ENCODE peak calls at places on chromosomes 12 and 14, in five cellular contexts. I is NCI-H1092 treated with DMSO at 0.1 percent for 48 hours; Q is endothelial cell; L is posterior cingulate gyrus; T is effector CD4-positive, alpha-beta T cell. R is an unnamed sample.

GRCh38 chr12:124376435-124376834 is 81.5 kb downstream of the RFLNA start:
- DNase-seq in I (no peak), Q (no peak), L (no peak), T (no peak), R (no peak)

GRCh38 chr14:59422069-59422881 is 42.9 kb downstream of the GPR135 start:
- DNase-seq in I (peak), Q (no peak), L (no peak), T (no peak), R (no peak)

GRCh38 chr12:98373019-98373554 is 142.3 kb upstream of the TMPO start:
- DNase-seq in I (peak), Q (peak), L (no peak), T (no peak), R (peak)

GRCh38 chr12:105960319-105961076 is 178.3 kb downstream of the NUAK1 start:
- DNase-seq in I (no peak), Q (no peak), L (no peak), T (no peak), R (no peak)

GRCh38 chr12:57803317-57803893 is 15.1 kb downstream of the AVIL start:
- DNase-seq in I (peak), Q (peak), L (no peak), T (no peak), R (no peak)

GRCh38 chr12:91851741-91852477 is 293.7 kb downstream of the BTG1 start:
- DNase-seq in I (no peak), Q (no peak), L (no peak), T (no peak), R (no peak)

GRCh38 chr14:51807355-51807754 is 53.1 kb upstream of the GNG2 start:
- DNase-seq in I (no peak), Q (no peak), L (no peak), T (no peak), R (peak)

GRCh38 chr12:3810016-3810370 is 57.1 kb upstream of the CRACR2A start:
- DNase-seq in I (no peak), Q (no peak), L (no peak), T (no peak), R (no peak)

GRCh38 chr12:22163594-22163993 is 117.6 kb downstream of the CMAS start:
- DNase-seq in I (no peak), Q (no peak), L (no peak), T (no peak), R (no peak)

GRCh38 chr12:89064780-89065179 is 287.5 kb downstream of the DUSP6 start:
- DNase-seq in I (no peak), Q (no peak), L (no peak), T (no peak), R (no peak)

GRCh38 chr12:132130690-132131089 is 13.4 kb downstream of the DDX51 start:
- DNase-seq in I (no peak), Q (no peak), L (no peak), T (no peak), R (no peak)

GRCh38 chr14:59463773-59464650 is 1.2 kb downstream of the GPR135 start:
- DNase-seq in I (peak), Q (peak), L (peak), T (no peak), R (no peak)

GRCh38 chr12:11545438-11546330 is 103.8 kb upstream of the ETV6 start:
- DNase-seq in I (no peak), Q (no peak), L (no peak), T (peak), R (no peak)

GRCh38 chr14:92922883-92923743 is at the start of gene CHGA:
- DNase-seq in I (peak), Q (peak), L (peak), T (peak), R (no peak)

GRCh38 chr14:75578786-75579781 is 664 bp downstream of the FLVCR2 start:
- DNase-seq in I (no peak), Q (no peak), L (no peak), T (no peak), R (peak)

GRCh38 chr12:76375939-76376338 is 27.7 kb upstream of the BBS10 start:
- DNase-seq in I (no peak), Q (no peak), L (no peak), T (no peak), R (no peak)

GRCh38 chr12:846376-846775 is 94.0 kb downstream of the WNK1 start:
- DNase-seq in I (no peak), Q (no peak), L (no peak), T (no peak), R (no peak)

GRCh38 chr14:88853129-88853528 is 28.7 kb downstream of the TTC8 start:
- DNase-seq in I (no peak), Q (no peak), L (no peak), T (no peak), R (no peak)

GRCh38 chr14:52563120-52563519 is 10.5 kb downstream of the GPR137C start:
- DNase-seq in I (no peak), Q (no peak), L (no peak), T (no peak), R (no peak)

GRCh38 chr14:34713681-34714319 is 593 bp downstream of the CFL2 start:
- DNase-seq in I (peak), Q (no peak), L (peak), T (no peak), R (peak)

GRCh38 chr12:3252416-3252815 is 175.2 kb downstream of the TSPAN9 start:
- DNase-seq in I (peak), Q (no peak), L (peak), T (no peak), R (peak)

GRCh38 chr12:79782197-79782890 is 91.6 kb upstream of the PAWR start:
- DNase-seq in I (no peak), Q (no peak), L (no peak), T (no peak), R (no peak)

GRCh38 chr14:105517096-105517495 is 9.3 kb upstream of the TMEM121 start:
- DNase-seq in I (no peak), Q (no peak), L (no peak), T (no peak), R (no peak)

GRCh38 chr12:112930350-112930749 is 7.9 kb upstream of the OAS3 start:
- DNase-seq in I (no peak), Q (no peak), L (no peak), T (no peak), R (no peak)

GRCh38 chr12:49131051-49131972 is at the start of gene TUBA1B:
- DNase-seq in I (peak), Q (peak), L (peak), T (peak), R (peak)

GRCh38 chr12:71958993-71959588 is 20.4 kb downstream of the TPH2 start:
- DNase-seq in I (peak), Q (no peak), L (no peak), T (no peak), R (no peak)

GRCh38 chr12:10372534-10372931 is 17.3 kb downstream of the KLRK1 start:
- DNase-seq in I (no peak), Q (no peak), L (no peak), T (no peak), R (no peak)

GRCh38 chr12:19014243-19014642 is 115.3 kb upstream of the PLEKHA5 start:
- DNase-seq in I (peak), Q (no peak), L (no peak), T (no peak), R (no peak)

GRCh38 chr12:49017764-49018281 is 753 bp downstream of the PRKAG1 start:
- DNase-seq in I (no peak), Q (no peak), L (no peak), T (no peak), R (no peak)

GRCh38 chr14:54487771-54488170 is 1.0 kb downstream of the GMFB start:
- DNase-seq in I (no peak), Q (no peak), L (no peak), T (no peak), R (peak)

GRCh38 chr14:58426819-58427288 is 477 bp downstream of the TIMM9 start:
- DNase-seq in I (peak), Q (peak), L (peak), T (peak), R (no peak)

GRCh38 chr12:128365831-128366231 is 98.9 kb downstream of the TMEM132C start:
- DNase-seq in I (peak), Q (no peak), L (peak), T (no peak), R (peak)

GRCh38 chr12:117968826-117969659 is at the start of gene KSR2:
- DNase-seq in I (peak), Q (peak), L (peak), T (peak), R (no peak)

GRCh38 chr14:94394594-94395305 is 6.3 kb upstream of the SERPINA1 start:
- DNase-seq in I (no peak), Q (no peak), L (no peak), T (no peak), R (peak)

GRCh38 chr14:59107819-59108218 is 80.6 kb upstream of the DAAM1 start:
- DNase-seq in I (no peak), Q (no peak), L (no peak), T (no peak), R (no peak)

GRCh38 chr12:121697093-121697698 is 15.4 kb upstream of the TMEM120B start:
- DNase-seq in I (peak), Q (peak), L (no peak), T (peak), R (peak)

GRCh38 chr14:36069535-36069900 is 107.0 kb downstream of the PTCSC3 start:
- DNase-seq in I (peak), Q (peak), L (no peak), T (no peak), R (peak)

GRCh38 chr14:89304972-89305703 is 111.9 kb downstream of the FOXN3 start:
- DNase-seq in I (peak), Q (no peak), L (no peak), T (no peak), R (no peak)

GRCh38 chr14:23636317-23637211 is at the start of gene DHRS2:
- DNase-seq in I (no peak), Q (no peak), L (no peak), T (no peak), R (no peak)

GRCh38 chr14:102803139-102803538 is 25.9 kb downstream of the TRAF3 start:
- DNase-seq in I (no peak), Q (no peak), L (no peak), T (no peak), R (no peak)